ENCODE peak calls at places on chromosomes 6 and 20, in six cellular contexts. A is HCT116, D is body of pancreas, Q is HFF-Myc, O is pancreas, K is progenitor cell of endocrine pancreas. L is an unnamed sample.

GRCh38 chr20:9269280-9269971 is 200.5 kb downstream of the PLCB4 start:
- DNase-seq in A (no peak), D (no peak), Q (no peak), O (no peak), K (no peak), L (no peak)

GRCh38 chr20:60581606-60582005 is 623.4 kb downstream of the CDH26 start:
- DNase-seq in A (no peak), D (no peak), Q (no peak), O (no peak), K (no peak), L (no peak)

GRCh38 chr6:125989631-125990030 is 3.3 kb downstream of the TRMT11 start:
- DNase-seq in A (no peak), D (no peak), Q (no peak), O (no peak), K (no peak), L (no peak)

GRCh38 chr6:138485586-138486248 is 13.6 kb downstream of the NHSL1 start:
- DNase-seq in A (no peak), D (no peak), Q (no peak), O (no peak), K (no peak), L (no peak)

GRCh38 chr6:116557863-116558262 is 4.3 kb downstream of the CALHM4 start:
- DNase-seq in A (peak), D (no peak), Q (peak), O (no peak), K (no peak), L (peak)

GRCh38 chr6:165895421-165896165 is 232.6 kb upstream of the PDE10A start:
- DNase-seq in A (no peak), D (no peak), Q (no peak), O (no peak), K (no peak), L (peak)

GRCh38 chr6:125358898-125359297 is 57.1 kb upstream of the HDDC2 start:
- DNase-seq in A (no peak), D (no peak), Q (no peak), O (no peak), K (no peak), L (no peak)

GRCh38 chr6:38248500-38249234 is 391.1 kb downstream of the BTBD9 start:
- DNase-seq in A (no peak), D (no peak), Q (no peak), O (no peak), K (no peak), L (no peak)

GRCh38 chr20:46367967-46368901 is 38.2 kb downstream of the ELMO2 start:
- DNase-seq in A (no peak), D (peak), Q (no peak), O (no peak), K (no peak), L (peak)

GRCh38 chr6:102114402-102114801 is 720.9 kb downstream of the GRIK2 start:
- DNase-seq in A (peak), D (no peak), Q (no peak), O (no peak), K (no peak), L (no peak)

DNA sequence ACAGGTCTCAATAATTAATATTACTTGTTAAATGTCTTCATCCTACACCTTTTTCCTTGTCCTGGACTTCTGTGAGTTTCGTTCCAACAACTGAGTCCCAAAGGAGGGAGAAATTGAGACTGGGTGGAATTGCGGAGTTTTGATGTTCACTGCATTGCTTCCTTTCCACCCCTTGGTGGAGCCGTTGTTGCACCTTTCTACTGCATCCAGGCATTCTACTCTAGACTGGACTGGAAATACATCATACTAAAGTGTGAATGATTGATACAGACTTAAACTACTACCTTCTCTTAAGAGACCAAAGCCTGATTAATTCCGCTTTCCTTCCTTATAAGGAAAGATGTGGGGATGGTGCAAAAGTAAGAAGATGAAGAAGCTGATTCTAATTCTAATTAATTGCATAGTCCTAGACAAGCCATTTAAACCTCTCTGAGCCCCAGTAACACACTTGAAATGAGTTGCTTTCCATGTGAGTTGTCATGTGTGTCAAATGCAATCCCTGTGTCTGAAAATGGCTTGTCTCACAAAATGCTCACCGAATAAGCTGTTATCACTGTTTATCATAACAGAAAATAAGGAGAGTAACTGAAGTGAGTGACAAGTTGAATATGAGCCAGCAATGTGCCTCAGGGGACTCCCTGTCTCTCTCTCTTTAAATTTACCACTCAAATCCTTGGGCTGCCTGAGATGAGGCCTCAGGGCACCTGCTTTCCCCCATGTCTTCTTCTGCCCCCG is 338.3 kb upstream of the CHD6 start:
- DNase-seq in A (no peak), D (no peak), Q (no peak), O (no peak), K (no peak), L (peak)
- TF ChIP-seq CTCF in A (peak), D (peak), Q (peak), O (no peak), K (peak), L (peak)

GRCh38 chr6:33091957-33092356 is 16.2 kb downstream of the HLA-DPB1 start:
- DNase-seq in A (peak), D (peak), Q (no peak), O (peak), K (no peak), L (peak)
- TF ChIP-seq CTCF in A (peak), D (peak), Q (peak), O (peak), K (peak), L (peak)

DNA sequence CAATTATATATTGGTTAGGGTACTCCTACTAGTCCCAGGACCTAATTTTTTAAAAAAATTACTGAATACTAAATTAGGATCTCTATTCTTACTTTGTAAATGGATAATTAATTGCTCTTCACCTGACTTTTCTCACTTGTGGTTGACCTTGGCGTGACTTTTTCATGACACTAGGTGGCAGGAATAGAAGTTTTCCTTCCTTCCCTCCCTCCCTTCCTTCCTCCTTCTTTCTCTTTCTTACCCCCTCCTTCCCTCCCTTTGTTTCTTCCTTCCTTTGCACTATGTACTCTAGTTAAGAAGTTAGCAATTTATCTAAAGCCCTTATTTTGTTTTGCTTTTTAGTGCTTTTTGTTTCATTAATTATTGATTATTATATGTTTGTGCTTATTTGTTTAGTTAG is 20.4 kb upstream of the HBS1L start:
- DNase-seq in A (no peak), D (no peak), Q (no peak), O (no peak), K (no peak), L (no peak)
- TF ChIP-seq CTCF in A (no peak), D (no peak), Q (no peak), O (no peak), K (peak), L (no peak)

GRCh38 chr6:89081129-89081422 is 525 bp downstream of the PNRC1 start:
- DNase-seq in A (no peak), D (peak), Q (no peak), O (no peak), K (no peak), L (no peak)
- TF ChIP-seq CTCF in A (no peak), D (no peak), Q (no peak), O (no peak), K (no peak), L (no peak)

GRCh38 chr6:18263561-18264337 is 581 bp downstream of the DEK start:
- DNase-seq in A (no peak), D (peak), Q (no peak), O (peak), K (peak), L (peak)

GRCh38 chr6:18262812-18263560 is 1.3 kb downstream of the DEK start:
- DNase-seq in A (no peak), D (no peak), Q (no peak), O (no peak), K (no peak), L (no peak)

GRCh38 chr6:18261877-18262276 is 2.5 kb downstream of the DEK start:
- DNase-seq in A (no peak), D (no peak), Q (no peak), O (no peak), K (no peak), L (no peak)

GRCh38 chr6:18259675-18260447 is 4.5 kb downstream of the DEK start:
- DNase-seq in A (no peak), D (no peak), Q (no peak), O (no peak), K (no peak), L (no peak)

GRCh38 chr6:18260448-18261106 is 3.8 kb downstream of the DEK start:
- DNase-seq in A (no peak), D (no peak), Q (no peak), O (no peak), K (no peak), L (peak)
- TF ChIP-seq CTCF in A (no peak), D (no peak), Q (no peak), O (no peak), K (no peak), L (no peak)

L was measured in Calu3.